ENCODE peak calls at places on chromosomes 13 and 19, in ten cellular contexts. One of them, this sample, is unnamed.
A peak's percentile ranks its signal among the peaks of the same experiment; 100 is the strongest.

GRCh38 chr13:50085063-50085462 is 69.8 kb downstream of the KCNRG start:
- DNase-seq in esophagus muscularis mucosa: no peak
- DNase-seq in nephron progenitor cell: peak; percentile 5
- DNase-seq in cardiac fibroblast: peak; percentile 74
- DNase-seq in glutamatergic neuron: no peak
- DNase-seq in BJ: no peak
- DNase-seq in mucosa of descending colon: no peak
- DNase-seq in neural progenitor cell: peak; percentile 59
- DNase-seq in colonic mucosa: no peak
- DNase-seq in fibroblast of lung: peak; percentile 71
- DNase-seq in this sample: no peak

GRCh38 chr13:48806522-48806921 is 152.8 kb downstream of the CYSLTR2 start:
- DNase-seq in esophagus muscularis mucosa: peak; percentile 45
- DNase-seq in nephron progenitor cell: no peak
- DNase-seq in cardiac fibroblast: no peak
- DNase-seq in glutamatergic neuron: no peak
- DNase-seq in BJ: no peak
- DNase-seq in mucosa of descending colon: no peak
- DNase-seq in neural progenitor cell: no peak
- DNase-seq in colonic mucosa: no peak
- DNase-seq in fibroblast of lung: no peak
- DNase-seq in this sample: no peak

GRCh38 chr13:88144580-88144979 is 473.4 kb downstream of the SLITRK5 start:
- DNase-seq in esophagus muscularis mucosa: no peak
- DNase-seq in nephron progenitor cell: no peak
- DNase-seq in cardiac fibroblast: no peak
- DNase-seq in glutamatergic neuron: no peak
- DNase-seq in BJ: no peak
- DNase-seq in mucosa of descending colon: no peak
- DNase-seq in neural progenitor cell: no peak
- DNase-seq in colonic mucosa: no peak
- DNase-seq in fibroblast of lung: no peak
- DNase-seq in this sample: no peak

GRCh38 chr19:51347209-51347928 is 5.4 kb upstream of the VSIG10L start:
- DNase-seq in esophagus muscularis mucosa: no peak
- DNase-seq in nephron progenitor cell: no peak
- DNase-seq in cardiac fibroblast: no peak
- DNase-seq in glutamatergic neuron: no peak
- DNase-seq in BJ: no peak
- DNase-seq in mucosa of descending colon: no peak
- DNase-seq in neural progenitor cell: no peak
- DNase-seq in colonic mucosa: no peak
- DNase-seq in fibroblast of lung: no peak
- DNase-seq in this sample: no peak

GRCh38 chr13:93472897-93473296 is 246.3 kb downstream of the GPC6 start:
- DNase-seq in esophagus muscularis mucosa: no peak
- DNase-seq in nephron progenitor cell: no peak
- DNase-seq in cardiac fibroblast: no peak
- DNase-seq in glutamatergic neuron: no peak
- DNase-seq in BJ: no peak
- DNase-seq in mucosa of descending colon: peak; percentile 28
- DNase-seq in neural progenitor cell: no peak
- DNase-seq in colonic mucosa: no peak
- DNase-seq in fibroblast of lung: no peak
- DNase-seq in this sample: no peak

GRCh38 chr13:114154476-114154875 is 22.1 kb upstream of the RASA3 start:
- DNase-seq in esophagus muscularis mucosa: no peak
- DNase-seq in nephron progenitor cell: no peak
- DNase-seq in cardiac fibroblast: no peak
- DNase-seq in glutamatergic neuron: no peak
- DNase-seq in BJ: no peak
- DNase-seq in mucosa of descending colon: peak; percentile 36
- DNase-seq in neural progenitor cell: no peak
- DNase-seq in colonic mucosa: no peak
- DNase-seq in fibroblast of lung: no peak
- DNase-seq in this sample: no peak

GRCh38 chr19:53333071-53333465 is 481 bp upstream of the ZNF845 start:
- DNase-seq in esophagus muscularis mucosa: peak; percentile 89
- DNase-seq in nephron progenitor cell: peak; percentile 55
- DNase-seq in cardiac fibroblast: no peak
- DNase-seq in glutamatergic neuron: peak; percentile 75
- DNase-seq in BJ: no peak
- DNase-seq in mucosa of descending colon: peak; percentile 68
- DNase-seq in neural progenitor cell: peak; percentile 76
- DNase-seq in colonic mucosa: no peak
- DNase-seq in fibroblast of lung: no peak
- DNase-seq in this sample: no peak

GRCh38 chr13:91740811-91741210 is 342.4 kb downstream of the GPC5 start:
- DNase-seq in esophagus muscularis mucosa: no peak
- DNase-seq in nephron progenitor cell: no peak
- DNase-seq in cardiac fibroblast: no peak
- DNase-seq in glutamatergic neuron: no peak
- DNase-seq in BJ: no peak
- DNase-seq in mucosa of descending colon: no peak
- DNase-seq in neural progenitor cell: peak; percentile 54
- DNase-seq in colonic mucosa: no peak
- DNase-seq in fibroblast of lung: no peak
- DNase-seq in this sample: no peak

GRCh38 chr19:55651236-55651635 is 3.2 kb downstream of the CCDC106 start:
- DNase-seq in esophagus muscularis mucosa: no peak
- DNase-seq in nephron progenitor cell: no peak
- DNase-seq in cardiac fibroblast: no peak
- DNase-seq in glutamatergic neuron: no peak
- DNase-seq in BJ: no peak
- DNase-seq in mucosa of descending colon: no peak
- DNase-seq in neural progenitor cell: no peak
- DNase-seq in colonic mucosa: no peak
- DNase-seq in fibroblast of lung: no peak
- DNase-seq in this sample: no peak

GRCh38 chr19:51441410-51442390 is 16.6 kb downstream of the SIGLEC8 start:
- DNase-seq in esophagus muscularis mucosa: no peak
- DNase-seq in nephron progenitor cell: no peak
- DNase-seq in cardiac fibroblast: no peak
- DNase-seq in glutamatergic neuron: no peak
- DNase-seq in BJ: no peak
- DNase-seq in mucosa of descending colon: peak; percentile 81
- DNase-seq in neural progenitor cell: no peak
- DNase-seq in colonic mucosa: peak; percentile 44
- DNase-seq in fibroblast of lung: no peak
- DNase-seq in this sample: no peak

DNA sequence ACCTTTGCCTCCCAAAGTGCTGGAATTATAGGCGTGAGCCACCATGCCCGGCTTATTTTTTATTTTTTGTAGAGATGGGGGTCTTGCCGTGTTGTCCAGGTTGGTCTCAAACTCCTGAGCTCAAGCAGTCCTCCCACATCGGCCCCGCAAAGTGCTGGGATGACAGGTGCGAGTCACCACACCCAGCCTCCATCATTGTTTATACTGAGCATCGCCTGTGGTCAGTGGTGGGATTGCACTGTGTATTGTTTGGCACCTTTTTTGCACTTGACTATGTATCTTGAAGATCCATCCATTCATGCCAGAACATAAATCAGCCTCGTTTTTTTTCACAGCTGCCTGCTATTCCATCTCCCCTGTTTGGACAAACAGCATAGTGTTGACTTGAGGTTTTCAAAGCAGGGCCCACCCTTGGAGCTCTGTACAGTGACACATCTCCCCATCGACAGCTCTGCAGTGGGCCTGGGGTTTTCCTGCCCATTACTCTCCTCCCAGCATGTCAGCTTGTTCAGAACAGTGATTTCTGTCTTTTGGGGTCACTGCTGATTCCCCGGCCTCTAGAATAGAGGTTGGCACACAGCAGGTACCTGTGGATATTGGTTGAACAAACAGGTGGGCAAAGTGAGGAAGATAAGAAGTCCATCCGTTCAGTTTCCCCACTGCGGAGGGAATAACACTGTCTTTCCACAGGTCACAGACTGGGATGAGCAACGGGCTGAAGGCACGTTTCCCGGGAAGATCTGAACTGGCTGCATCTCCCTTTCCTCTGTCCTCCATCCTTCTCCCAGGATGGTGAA is 8.2 kb upstream of the UPK1A start:
- DNase-seq in esophagus muscularis mucosa: no peak
- DNase-seq in nephron progenitor cell: no peak
- DNase-seq in cardiac fibroblast: no peak
- DNase-seq in glutamatergic neuron: no peak
- DNase-seq in BJ: no peak
- DNase-seq in mucosa of descending colon: no peak
- DNase-seq in neural progenitor cell: no peak
- DNase-seq in colonic mucosa: no peak
- DNase-seq in fibroblast of lung: no peak
- DNase-seq in this sample: no peak
- TF ChIP-seq CTCF in esophagus muscularis mucosa: no peak
- TF ChIP-seq CTCF in nephron progenitor cell: no peak
- TF ChIP-seq CTCF in cardiac fibroblast: peak; percentile 13
- TF ChIP-seq CTCF in glutamatergic neuron: peak; percentile 55
- TF ChIP-seq CTCF in BJ: no peak
- TF ChIP-seq CTCF in mucosa of descending colon: no peak
- TF ChIP-seq CTCF in neural progenitor cell: peak; percentile 9
- TF ChIP-seq CTCF in colonic mucosa: no peak
- TF ChIP-seq CTCF in fibroblast of lung: peak; percentile 13
- TF ChIP-seq CTCF in this sample: no peak

DNA sequence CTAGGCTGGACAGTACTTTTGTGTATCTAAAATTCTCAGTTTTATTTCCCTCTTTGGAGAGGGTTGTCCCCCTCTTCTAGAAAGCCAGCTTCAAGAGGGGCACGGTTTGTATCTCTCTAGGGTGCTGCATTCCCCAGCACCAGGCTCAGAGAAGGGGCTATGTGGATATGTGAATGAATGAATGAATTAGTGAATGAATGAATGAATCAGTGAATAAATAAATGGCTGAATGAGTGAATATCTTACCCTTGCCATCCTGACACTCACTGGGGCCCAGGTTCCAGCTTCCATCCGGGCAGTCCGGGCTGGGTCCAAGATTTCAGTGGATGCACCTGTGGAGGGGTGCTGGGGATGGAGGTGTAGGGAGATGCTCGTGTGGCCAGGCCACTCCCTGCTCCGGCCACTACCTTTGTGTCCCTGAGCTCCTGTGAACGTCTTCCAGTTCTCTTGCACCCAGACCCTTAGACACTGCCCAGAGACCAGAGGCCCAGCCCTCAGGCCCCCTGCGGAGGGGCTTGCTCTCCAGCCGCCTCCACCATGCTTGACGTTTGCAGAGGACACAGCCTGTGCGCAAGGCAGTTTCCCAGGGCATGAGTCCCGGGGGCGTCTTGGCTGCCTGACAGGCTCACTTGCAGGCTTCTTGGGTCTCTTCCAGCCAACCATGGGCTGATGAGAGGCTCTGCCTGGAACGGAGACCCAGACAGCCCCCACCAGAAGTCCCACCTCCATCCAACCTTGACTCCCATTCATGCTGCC is 2.8 kb upstream of the KCNN1 start:
- DNase-seq in esophagus muscularis mucosa: no peak
- DNase-seq in nephron progenitor cell: no peak
- DNase-seq in cardiac fibroblast: no peak
- DNase-seq in glutamatergic neuron: no peak
- DNase-seq in BJ: no peak
- DNase-seq in mucosa of descending colon: no peak
- DNase-seq in neural progenitor cell: no peak
- DNase-seq in colonic mucosa: no peak
- DNase-seq in fibroblast of lung: no peak
- DNase-seq in this sample: no peak
- TF ChIP-seq CTCF in esophagus muscularis mucosa: no peak
- TF ChIP-seq CTCF in nephron progenitor cell: no peak
- TF ChIP-seq CTCF in cardiac fibroblast: no peak
- TF ChIP-seq CTCF in glutamatergic neuron: no peak
- TF ChIP-seq CTCF in BJ: no peak
- TF ChIP-seq CTCF in mucosa of descending colon: no peak
- TF ChIP-seq CTCF in neural progenitor cell: no peak
- TF ChIP-seq CTCF in colonic mucosa: no peak
- TF ChIP-seq CTCF in fibroblast of lung: no peak
- TF ChIP-seq CTCF in this sample: no peak

DNA sequence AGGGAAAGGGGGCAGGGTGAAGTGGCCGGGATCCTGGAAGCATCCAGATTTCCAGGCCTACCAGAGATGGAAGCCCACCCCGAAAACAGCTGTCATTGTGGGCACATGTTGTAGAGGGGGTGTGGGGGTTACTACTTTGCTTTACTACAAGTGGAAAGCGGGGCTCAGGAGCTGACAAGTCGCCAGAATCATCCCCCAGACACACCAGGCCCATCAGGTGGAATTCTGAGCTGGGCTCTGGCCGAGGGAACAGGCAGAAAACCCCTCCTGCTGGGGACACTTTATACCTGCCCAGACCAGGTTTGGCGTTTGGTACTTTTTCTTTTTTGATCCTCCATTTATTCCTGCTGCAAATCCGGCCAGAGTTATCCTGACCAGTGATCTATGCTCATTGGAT is 3.8 kb downstream of the CDX2 start:
- DNase-seq in esophagus muscularis mucosa: no peak
- DNase-seq in nephron progenitor cell: peak; percentile 13
- DNase-seq in cardiac fibroblast: no peak
- DNase-seq in glutamatergic neuron: no peak
- DNase-seq in BJ: no peak
- DNase-seq in mucosa of descending colon: no peak
- DNase-seq in neural progenitor cell: no peak
- DNase-seq in colonic mucosa: peak; percentile 37
- DNase-seq in fibroblast of lung: no peak
- DNase-seq in this sample: no peak
- TF ChIP-seq CTCF in esophagus muscularis mucosa: no peak
- TF ChIP-seq CTCF in nephron progenitor cell: no peak
- TF ChIP-seq CTCF in cardiac fibroblast: no peak
- TF ChIP-seq CTCF in glutamatergic neuron: no peak
- TF ChIP-seq CTCF in BJ: no peak
- TF ChIP-seq CTCF in mucosa of descending colon: no peak
- TF ChIP-seq CTCF in neural progenitor cell: no peak
- TF ChIP-seq CTCF in colonic mucosa: no peak
- TF ChIP-seq CTCF in fibroblast of lung: no peak
- TF ChIP-seq CTCF in this sample: no peak

DNA sequence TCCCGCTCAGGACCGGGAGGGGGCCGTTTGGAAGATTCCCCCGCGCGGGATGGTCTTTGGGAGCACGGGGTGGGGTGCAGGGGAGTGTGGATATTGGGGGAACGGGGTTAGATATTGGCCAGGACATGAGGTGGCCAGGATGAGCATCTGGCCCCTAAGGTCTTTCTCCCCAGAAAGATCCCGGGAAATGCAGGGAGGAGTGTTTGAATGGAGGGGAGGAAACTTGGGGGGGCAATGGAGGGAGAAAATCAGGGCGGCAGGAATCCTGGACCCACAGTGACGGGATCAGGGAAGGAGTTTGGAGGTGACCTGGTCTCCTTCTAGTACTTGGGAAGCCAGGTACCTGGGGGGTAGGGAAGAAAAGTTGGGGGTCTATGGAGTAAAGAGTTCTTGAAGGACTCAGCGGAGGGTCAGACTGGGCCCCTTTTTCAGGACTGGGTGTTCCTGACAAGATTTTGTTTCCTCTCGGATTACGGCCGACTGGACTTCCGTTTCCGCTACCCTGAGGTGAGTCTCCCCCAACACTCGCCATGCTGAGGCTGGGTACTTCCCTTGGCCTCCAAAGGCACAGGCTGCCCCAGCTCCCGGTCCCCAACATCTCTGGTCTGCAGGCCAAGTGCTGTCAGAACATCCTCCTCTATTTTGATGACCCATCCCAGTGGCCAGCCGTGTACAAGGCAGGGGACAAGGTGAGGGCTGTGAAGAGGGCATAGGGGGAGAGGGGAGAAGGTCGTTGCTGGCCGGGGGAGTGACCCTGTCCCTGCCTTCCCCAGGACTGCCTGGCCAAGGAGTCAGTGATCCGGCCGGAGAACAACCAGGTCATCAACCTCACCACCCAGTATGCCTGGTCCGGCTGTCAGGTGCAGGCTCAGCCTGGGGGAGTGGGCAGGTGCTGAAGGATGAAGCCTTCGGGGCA is 989 bp downstream of the TMEM145 start:
- DNase-seq in esophagus muscularis mucosa: no peak
- DNase-seq in nephron progenitor cell: no peak
- DNase-seq in cardiac fibroblast: no peak
- DNase-seq in glutamatergic neuron: no peak
- DNase-seq in BJ: no peak
- DNase-seq in mucosa of descending colon: no peak
- DNase-seq in neural progenitor cell: no peak
- DNase-seq in colonic mucosa: no peak
- DNase-seq in fibroblast of lung: no peak
- DNase-seq in this sample: no peak
- TF ChIP-seq CTCF in esophagus muscularis mucosa: no peak
- TF ChIP-seq CTCF in nephron progenitor cell: no peak
- TF ChIP-seq CTCF in cardiac fibroblast: peak; percentile 23
- TF ChIP-seq CTCF in glutamatergic neuron: no peak
- TF ChIP-seq CTCF in BJ: peak; percentile 35
- TF ChIP-seq CTCF in mucosa of descending colon: no peak
- TF ChIP-seq CTCF in neural progenitor cell: no peak
- TF ChIP-seq CTCF in colonic mucosa: no peak
- TF ChIP-seq CTCF in fibroblast of lung: no peak
- TF ChIP-seq CTCF in this sample: no peak